ENCODE peak calls at places on chromosomes 12 and 14, in four cellular contexts. D, J, C and X are unnamed samples.

GRCh38 chr14:60721331-60722162 is 2.6 kb downstream of the SIX4 start:
- DNase-seq in D (peak; percentile 46), J (no peak), C (peak; percentile 69), X (peak; percentile 64)

GRCh38 chr14:43407721-43408120 is 1099.4 kb downstream of the FSCB start:
- DNase-seq in D (no peak), J (no peak), C (no peak), X (no peak)

GRCh38 chr12:1474059-1474537 is 120.3 kb downstream of the FBXL14 start:
- DNase-seq in D (no peak), J (no peak), C (peak; percentile 99), X (no peak)

GRCh38 chr12:12779529-12779928 is 5.9 kb upstream of the APOLD1 start:
- DNase-seq in D (no peak), J (peak; percentile 81), C (peak; percentile 86), X (no peak)

GRCh38 chr12:69570545-69571399 is 14.5 kb upstream of the CCT2 start:
- DNase-seq in D (peak; percentile 37), J (no peak), C (peak; percentile 66), X (no peak)

GRCh38 chr12:95216704-95217376 is 427 bp downstream of the FGD6 start:
- DNase-seq in D (no peak), J (no peak), C (no peak), X (no peak)

GRCh38 chr12:133202493-133203343 is 21.4 kb downstream of the ZNF268 start:
- DNase-seq in D (no peak), J (no peak), C (peak; percentile 4), X (no peak)

GRCh38 chr12:2336409-2336829 is 283.6 kb downstream of the CACNA1C start:
- DNase-seq in D (no peak), J (no peak), C (peak; percentile 97), X (no peak)

GRCh38 chr12:71243375-71243774 is 85.6 kb upstream of the TSPAN8 start:
- DNase-seq in D (no peak), J (no peak), C (peak; percentile 1), X (no peak)

GRCh38 chr12:111321317-111321716 is 47.6 kb downstream of the PHETA1 start:
- DNase-seq in D (no peak), J (no peak), C (no peak), X (no peak)

GRCh38 chr12:87227157-87227556 is 802.0 kb downstream of the C12orf50 start:
- DNase-seq in D (no peak), J (no peak), C (no peak), X (no peak)